ENCODE peak calls at places on chromosomes 4 and X, in nine cellular contexts. One of them, this sample, is unnamed.

GRCh38 chr4:157075811-157076577 is at the start of gene GLRB:
- DNase-seq in OCI-LY7: no peak
- DNase-seq in ascending aorta: no peak
- DNase-seq in esophagus squamous epithelium: no peak
- DNase-seq in GM20000: peak
- DNase-seq in lower leg skin: no peak
- DNase-seq in spleen: peak
- DNase-seq in kidney epithelial cell: no peak
- DNase-seq in activated B cell treated with CpG ODN at 0.5 μM for 24 hours: no peak
- DNase-seq in this sample: peak

GRCh38 chr4:182250446-182250845 is 7.2 kb downstream of the TENM3 start:
- DNase-seq in lower leg skin: no peak
- DNase-seq in kidney epithelial cell: no peak
- DNase-seq in OCI-LY7: no peak
- DNase-seq in activated B cell treated with CpG ODN at 0.5 μM for 24 hours: no peak
- DNase-seq in ascending aorta: no peak
- DNase-seq in esophagus squamous epithelium: no peak
- DNase-seq in spleen: no peak
- DNase-seq in GM20000: no peak
- DNase-seq in this sample: no peak

GRCh38 chrX:125384843-125385242 is 65.2 kb downstream of the TEX13C start:
- DNase-seq in spleen: no peak
- DNase-seq in esophagus squamous epithelium: no peak
- DNase-seq in kidney epithelial cell: no peak
- DNase-seq in lower leg skin: no peak
- DNase-seq in GM20000: no peak
- DNase-seq in activated B cell treated with CpG ODN at 0.5 μM for 24 hours: no peak
- DNase-seq in OCI-LY7: no peak
- DNase-seq in ascending aorta: no peak
- DNase-seq in this sample: no peak

GRCh38 chrX:125709532-125709931 is 389.9 kb downstream of the TEX13C start:
- DNase-seq in GM20000: no peak
- DNase-seq in lower leg skin: no peak
- DNase-seq in kidney epithelial cell: no peak
- DNase-seq in spleen: peak
- DNase-seq in activated B cell treated with CpG ODN at 0.5 μM for 24 hours: no peak
- DNase-seq in ascending aorta: no peak
- DNase-seq in OCI-LY7: no peak
- DNase-seq in esophagus squamous epithelium: no peak
- DNase-seq in this sample: no peak

GRCh38 chr4:76954489-76954888 is 4.9 kb downstream of the SEPTIN11 start:
- DNase-seq in lower leg skin: no peak
- DNase-seq in ascending aorta: no peak
- DNase-seq in esophagus squamous epithelium: no peak
- DNase-seq in GM20000: no peak
- DNase-seq in spleen: no peak
- DNase-seq in kidney epithelial cell: no peak
- DNase-seq in activated B cell treated with CpG ODN at 0.5 μM for 24 hours: no peak
- DNase-seq in OCI-LY7: no peak
- DNase-seq in this sample: no peak

GRCh38 chr4:2259541-2260267 is 2.2 kb downstream of the MXD4 start:
- DNase-seq in kidney epithelial cell: no peak
- DNase-seq in esophagus squamous epithelium: no peak
- DNase-seq in lower leg skin: no peak
- DNase-seq in GM20000: no peak
- DNase-seq in activated B cell treated with CpG ODN at 0.5 μM for 24 hours: peak
- DNase-seq in spleen: peak
- DNase-seq in OCI-LY7: no peak
- DNase-seq in ascending aorta: peak
- DNase-seq in this sample: peak

GRCh38 chrX:148771440-148771839 is 271.0 kb downstream of the AFF2 start:
- DNase-seq in GM20000: no peak
- DNase-seq in esophagus squamous epithelium: no peak
- DNase-seq in kidney epithelial cell: no peak
- DNase-seq in ascending aorta: no peak
- DNase-seq in activated B cell treated with CpG ODN at 0.5 μM for 24 hours: no peak
- DNase-seq in lower leg skin: no peak
- DNase-seq in spleen: no peak
- DNase-seq in OCI-LY7: no peak
- DNase-seq in this sample: no peak

GRCh38 chr4:20474119-20474518 is 222.4 kb downstream of the SLIT2 start:
- DNase-seq in GM20000: no peak
- DNase-seq in activated B cell treated with CpG ODN at 0.5 μM for 24 hours: no peak
- DNase-seq in spleen: no peak
- DNase-seq in OCI-LY7: no peak
- DNase-seq in kidney epithelial cell: no peak
- DNase-seq in lower leg skin: no peak
- DNase-seq in ascending aorta: no peak
- DNase-seq in esophagus squamous epithelium: no peak
- DNase-seq in this sample: no peak

GRCh38 chrX:109347618-109348017 is 134.3 kb downstream of the GUCY2F start:
- DNase-seq in ascending aorta: no peak
- DNase-seq in esophagus squamous epithelium: no peak
- DNase-seq in activated B cell treated with CpG ODN at 0.5 μM for 24 hours: no peak
- DNase-seq in lower leg skin: no peak
- DNase-seq in kidney epithelial cell: peak
- DNase-seq in GM20000: no peak
- DNase-seq in spleen: no peak
- DNase-seq in OCI-LY7: no peak
- DNase-seq in this sample: no peak

GRCh38 chrX:10012776-10013175 is 45.6 kb downstream of the CLDN34 start:
- DNase-seq in ascending aorta: no peak
- DNase-seq in activated B cell treated with CpG ODN at 0.5 μM for 24 hours: no peak
- DNase-seq in OCI-LY7: no peak
- DNase-seq in esophagus squamous epithelium: no peak
- DNase-seq in kidney epithelial cell: no peak
- DNase-seq in spleen: no peak
- DNase-seq in lower leg skin: no peak
- DNase-seq in GM20000: no peak
- DNase-seq in this sample: no peak

GRCh38 chr4:17385403-17385802 is 126.5 kb downstream of the QDPR start:
- DNase-seq in lower leg skin: no peak
- DNase-seq in spleen: no peak
- DNase-seq in kidney epithelial cell: peak
- DNase-seq in ascending aorta: no peak
- DNase-seq in activated B cell treated with CpG ODN at 0.5 μM for 24 hours: no peak
- DNase-seq in GM20000: peak
- DNase-seq in OCI-LY7: peak
- DNase-seq in esophagus squamous epithelium: no peak
- DNase-seq in this sample: no peak

GRCh38 chr4:65046496-65047101 is 623.7 kb downstream of the EPHA5 start:
- DNase-seq in activated B cell treated with CpG ODN at 0.5 μM for 24 hours: no peak
- DNase-seq in spleen: no peak
- DNase-seq in esophagus squamous epithelium: no peak
- DNase-seq in OCI-LY7: no peak
- DNase-seq in ascending aorta: no peak
- DNase-seq in GM20000: no peak
- DNase-seq in kidney epithelial cell: peak
- DNase-seq in lower leg skin: peak
- DNase-seq in this sample: no peak

GRCh38 chr4:68872442-68873217 is 56.8 kb downstream of the UGT2B10 start:
- DNase-seq in GM20000: no peak
- DNase-seq in ascending aorta: no peak
- DNase-seq in kidney epithelial cell: no peak
- DNase-seq in OCI-LY7: no peak
- DNase-seq in lower leg skin: no peak
- DNase-seq in activated B cell treated with CpG ODN at 0.5 μM for 24 hours: no peak
- DNase-seq in esophagus squamous epithelium: no peak
- DNase-seq in spleen: no peak
- DNase-seq in this sample: no peak

GRCh38 chr4:105061136-105061696 is 85.5 kb upstream of the TET2 start:
- DNase-seq in OCI-LY7: peak
- DNase-seq in GM20000: peak
- DNase-seq in ascending aorta: no peak
- DNase-seq in lower leg skin: peak
- DNase-seq in spleen: no peak
- DNase-seq in activated B cell treated with CpG ODN at 0.5 μM for 24 hours: no peak
- DNase-seq in kidney epithelial cell: peak
- DNase-seq in esophagus squamous epithelium: peak
- DNase-seq in this sample: no peak

GRCh38 chr4:88130544-88131305 is 27.7 kb downstream of the ABCG2 start:
- DNase-seq in activated B cell treated with CpG ODN at 0.5 μM for 24 hours: no peak
- DNase-seq in lower leg skin: no peak
- DNase-seq in spleen: no peak
- DNase-seq in GM20000: no peak
- DNase-seq in OCI-LY7: no peak
- DNase-seq in esophagus squamous epithelium: no peak
- DNase-seq in ascending aorta: no peak
- DNase-seq in kidney epithelial cell: no peak
- DNase-seq in this sample: no peak

GRCh38 chr4:174023641-174024040 is 259.8 kb downstream of the FBXO8 start:
- DNase-seq in activated B cell treated with CpG ODN at 0.5 μM for 24 hours: no peak
- DNase-seq in ascending aorta: no peak
- DNase-seq in lower leg skin: no peak
- DNase-seq in esophagus squamous epithelium: no peak
- DNase-seq in GM20000: no peak
- DNase-seq in OCI-LY7: no peak
- DNase-seq in kidney epithelial cell: no peak
- DNase-seq in spleen: no peak
- DNase-seq in this sample: no peak
- TF ChIP-seq CTCF in activated B cell treated with CpG ODN at 0.5 μM for 24 hours: no peak
- TF ChIP-seq CTCF in ascending aorta: no peak
- TF ChIP-seq CTCF in lower leg skin: no peak
- TF ChIP-seq CTCF in esophagus squamous epithelium: no peak
- TF ChIP-seq CTCF in GM20000: no peak
- TF ChIP-seq CTCF in OCI-LY7: no peak
- TF ChIP-seq CTCF in kidney epithelial cell: no peak
- TF ChIP-seq CTCF in spleen: no peak
- TF ChIP-seq CTCF in this sample: no peak

GRCh38 chrX:100654256-100654655 is 10.3 kb downstream of the SRPX2 start:
- DNase-seq in lower leg skin: no peak
- DNase-seq in spleen: no peak
- DNase-seq in kidney epithelial cell: no peak
- DNase-seq in esophagus squamous epithelium: no peak
- DNase-seq in activated B cell treated with CpG ODN at 0.5 μM for 24 hours: no peak
- DNase-seq in ascending aorta: no peak
- DNase-seq in OCI-LY7: peak
- DNase-seq in GM20000: no peak
- DNase-seq in this sample: no peak
- TF ChIP-seq CTCF in lower leg skin: no peak
- TF ChIP-seq CTCF in spleen: no peak
- TF ChIP-seq CTCF in kidney epithelial cell: peak
- TF ChIP-seq CTCF in esophagus squamous epithelium: peak
- TF ChIP-seq CTCF in activated B cell treated with CpG ODN at 0.5 μM for 24 hours: no peak
- TF ChIP-seq CTCF in ascending aorta: no peak
- TF ChIP-seq CTCF in OCI-LY7: peak
- TF ChIP-seq CTCF in GM20000: no peak
- TF ChIP-seq CTCF in this sample: no peak

DNA sequence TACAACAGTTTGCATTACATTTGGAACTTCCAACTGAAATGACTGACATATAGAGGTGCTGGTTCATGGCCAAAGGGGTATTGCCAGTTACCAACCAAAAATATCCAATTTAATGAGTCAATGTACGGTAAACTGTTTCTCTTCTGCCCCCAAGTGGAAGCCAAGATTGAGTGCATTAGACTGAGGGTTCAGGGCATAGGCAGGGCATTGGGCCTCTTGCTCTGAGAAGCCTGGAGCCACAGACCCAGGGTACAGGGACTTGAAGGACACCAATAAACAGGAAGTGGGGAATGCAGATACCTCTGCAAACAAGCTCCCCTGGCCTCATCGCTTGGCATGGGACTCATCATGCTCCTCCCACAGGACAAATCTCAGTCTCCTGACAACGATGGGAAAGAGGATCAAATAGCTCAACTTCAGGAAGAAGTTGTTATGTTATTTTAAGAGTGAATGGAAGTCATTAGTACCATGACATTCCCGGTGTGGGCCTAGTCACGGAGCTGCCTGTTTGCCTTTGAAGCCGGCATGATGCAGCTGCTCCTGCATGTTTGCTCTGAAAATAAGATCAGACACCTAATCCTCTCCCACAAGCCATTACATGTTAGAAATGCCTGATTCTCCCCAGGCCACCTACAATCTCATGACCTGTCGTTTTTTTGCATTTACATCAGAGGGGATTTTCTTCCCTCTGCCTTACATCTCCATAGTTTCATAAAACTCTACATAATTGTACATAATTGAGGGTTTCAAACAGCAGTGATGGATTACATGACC is 224.2 kb downstream of the RCHY1 start:
- DNase-seq in esophagus squamous epithelium: no peak
- DNase-seq in GM20000: peak
- DNase-seq in OCI-LY7: peak
- DNase-seq in ascending aorta: no peak
- DNase-seq in spleen: no peak
- DNase-seq in lower leg skin: no peak
- DNase-seq in kidney epithelial cell: no peak
- DNase-seq in activated B cell treated with CpG ODN at 0.5 μM for 24 hours: no peak
- DNase-seq in this sample: no peak
- TF ChIP-seq CTCF in esophagus squamous epithelium: peak
- TF ChIP-seq CTCF in GM20000: peak
- TF ChIP-seq CTCF in OCI-LY7: peak
- TF ChIP-seq CTCF in ascending aorta: peak
- TF ChIP-seq CTCF in spleen: peak
- TF ChIP-seq CTCF in lower leg skin: no peak
- TF ChIP-seq CTCF in kidney epithelial cell: peak
- TF ChIP-seq CTCF in activated B cell treated with CpG ODN at 0.5 μM for 24 hours: peak
- TF ChIP-seq CTCF in this sample: peak

DNA sequence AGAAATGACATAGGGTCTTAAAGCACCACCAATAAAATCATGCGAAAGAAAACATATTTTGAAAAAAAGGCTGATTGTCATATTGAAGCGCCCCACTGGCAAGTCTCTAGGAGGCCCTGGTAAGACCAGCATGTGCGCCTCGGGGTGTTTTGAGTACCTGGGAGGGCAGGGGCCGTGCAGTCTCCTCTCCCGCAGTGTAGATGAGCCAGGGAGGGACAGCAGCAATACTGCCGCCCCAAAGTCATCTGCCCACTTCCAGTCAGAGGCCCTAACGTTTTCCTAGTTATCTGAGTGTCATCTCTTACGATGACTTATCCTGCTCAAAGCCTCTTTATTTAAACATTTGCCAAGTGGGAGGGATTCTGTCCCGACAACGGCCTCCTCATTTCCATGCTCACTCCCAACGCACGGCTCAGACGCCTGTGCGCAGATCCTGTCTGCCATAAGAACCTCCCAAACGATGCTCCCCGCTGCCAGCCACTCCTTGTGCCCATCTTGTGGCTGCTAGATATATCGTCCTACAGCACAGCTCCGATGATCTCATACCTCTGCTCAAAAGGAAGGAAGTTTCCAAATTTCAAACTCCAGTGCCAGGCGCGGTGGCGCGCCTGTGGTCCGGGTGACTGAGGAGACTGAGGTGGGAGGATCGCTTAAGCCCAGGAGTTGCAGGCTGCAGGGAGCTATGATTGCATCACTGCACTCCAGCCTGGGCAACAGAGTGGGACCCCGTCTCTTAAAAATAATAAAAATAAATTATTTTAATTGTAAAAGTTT is 17.2 kb upstream of the SCRG1 start:
- DNase-seq in GM20000: no peak
- DNase-seq in ascending aorta: peak
- DNase-seq in lower leg skin: peak
- DNase-seq in activated B cell treated with CpG ODN at 0.5 μM for 24 hours: no peak
- DNase-seq in OCI-LY7: no peak
- DNase-seq in esophagus squamous epithelium: peak
- DNase-seq in spleen: peak
- DNase-seq in kidney epithelial cell: no peak
- DNase-seq in this sample: no peak
- TF ChIP-seq CTCF in GM20000: no peak
- TF ChIP-seq CTCF in ascending aorta: no peak
- TF ChIP-seq CTCF in lower leg skin: no peak
- TF ChIP-seq CTCF in activated B cell treated with CpG ODN at 0.5 μM for 24 hours: no peak
- TF ChIP-seq CTCF in OCI-LY7: no peak
- TF ChIP-seq CTCF in esophagus squamous epithelium: no peak
- TF ChIP-seq CTCF in spleen: peak
- TF ChIP-seq CTCF in kidney epithelial cell: no peak
- TF ChIP-seq CTCF in this sample: no peak

This sample was measured in type B pancreatic cell.